ENCODE peak calls at places on chromosomes 3 and 15, in five cellular contexts. One of them, this sample, is unnamed.

GRCh38 chr15:101325263-101326025 is 30.4 kb upstream of the SNRPA1 start:
- DNase-seq in SK-N-SH: no peak
- DNase-seq in K562: no peak
- DNase-seq in H1: no peak
- DNase-seq in GM12878: no peak
- DNase-seq in this sample: no peak

GRCh38 chr3:79103305-79103704 is 664.5 kb downstream of the ROBO1 start:
- DNase-seq in SK-N-SH: no peak
- DNase-seq in K562: no peak
- DNase-seq in H1: no peak
- DNase-seq in GM12878: no peak
- DNase-seq in this sample: no peak

GRCh38 chr3:120432105-120432860 is 18.5 kb downstream of the FSTL1 start:
- DNase-seq in SK-N-SH: no peak
- DNase-seq in K562: peak
- DNase-seq in H1: peak
- DNase-seq in GM12878: no peak
- DNase-seq in this sample: peak

GRCh38 chr3:15341030-15341726 is 8.8 kb upstream of the SH3BP5 start:
- DNase-seq in SK-N-SH: no peak
- DNase-seq in K562: no peak
- DNase-seq in H1: no peak
- DNase-seq in GM12878: no peak
- DNase-seq in this sample: no peak

GRCh38 chr3:126129408-126129891 is 45.5 kb upstream of the SLC41A3 start:
- DNase-seq in SK-N-SH: peak
- DNase-seq in K562: no peak
- DNase-seq in H1: no peak
- DNase-seq in GM12878: no peak
- DNase-seq in this sample: no peak

GRCh38 chr3:142656595-142656994 is 60.4 kb downstream of the PLS1 start:
- DNase-seq in SK-N-SH: no peak
- DNase-seq in K562: no peak
- DNase-seq in H1: no peak
- DNase-seq in GM12878: no peak
- DNase-seq in this sample: no peak

GRCh38 chr3:69292185-69292584 is 93.7 kb downstream of the FRMD4B start:
- DNase-seq in SK-N-SH: no peak
- DNase-seq in K562: no peak
- DNase-seq in H1: no peak
- DNase-seq in GM12878: no peak
- DNase-seq in this sample: no peak

GRCh38 chr3:30440147-30440604 is 166.2 kb upstream of the TGFBR2 start:
- DNase-seq in SK-N-SH: no peak
- DNase-seq in K562: no peak
- DNase-seq in H1: no peak
- DNase-seq in GM12878: no peak
- DNase-seq in this sample: peak

GRCh38 chr3:143088835-143089234 is 30.7 kb upstream of the CHST2 start:
- DNase-seq in SK-N-SH: no peak
- DNase-seq in K562: no peak
- DNase-seq in H1: no peak
- DNase-seq in GM12878: no peak
- DNase-seq in this sample: no peak

GRCh38 chr3:66220066-66220465 is 735 bp upstream of the SLC25A26 start:
- DNase-seq in SK-N-SH: no peak
- DNase-seq in K562: no peak
- DNase-seq in H1: no peak
- DNase-seq in GM12878: no peak
- DNase-seq in this sample: no peak

GRCh38 chr3:185382154-185382553 is 19.2 kb downstream of the MAP3K13 start:
- DNase-seq in SK-N-SH: no peak
- DNase-seq in K562: no peak
- DNase-seq in H1: no peak
- DNase-seq in GM12878: no peak
- DNase-seq in this sample: no peak

GRCh38 chr15:35182841-35183479 is 97.9 kb upstream of the NANOGP8 start:
- DNase-seq in SK-N-SH: no peak
- DNase-seq in K562: no peak
- DNase-seq in H1: no peak
- DNase-seq in GM12878: peak
- DNase-seq in this sample: no peak

GRCh38 chr3:120098710-120099109 is 4.5 kb upstream of the GSK3B start:
- DNase-seq in SK-N-SH: no peak
- DNase-seq in K562: no peak
- DNase-seq in H1: no peak
- DNase-seq in GM12878: no peak
- DNase-seq in this sample: no peak

GRCh38 chr3:148930785-148931184 is 60.6 kb upstream of the GYG1 start:
- DNase-seq in SK-N-SH: no peak
- DNase-seq in K562: no peak
- DNase-seq in H1: no peak
- DNase-seq in GM12878: no peak
- DNase-seq in this sample: no peak

GRCh38 chr3:110598847-110599490 is 472.6 kb upstream of the NECTIN3 start:
- DNase-seq in SK-N-SH: no peak
- DNase-seq in K562: no peak
- DNase-seq in H1: no peak
- DNase-seq in GM12878: no peak
- DNase-seq in this sample: no peak

GRCh38 chr3:185210621-185211157 is 43.2 kb downstream of the EHHADH start:
- DNase-seq in SK-N-SH: peak
- DNase-seq in K562: no peak
- DNase-seq in H1: no peak
- DNase-seq in GM12878: no peak
- DNase-seq in this sample: no peak

GRCh38 chr3:166304509-166305063 is 467.4 kb upstream of the BCHE start:
- DNase-seq in SK-N-SH: no peak
- DNase-seq in K562: no peak
- DNase-seq in H1: no peak
- DNase-seq in GM12878: no peak
- DNase-seq in this sample: no peak

GRCh38 chr3:66452247-66453040 is 48.4 kb downstream of the LRIG1 start:
- DNase-seq in SK-N-SH: peak
- DNase-seq in K562: no peak
- DNase-seq in H1: no peak
- DNase-seq in GM12878: no peak
- DNase-seq in this sample: no peak

GRCh38 chr3:144257381-144257780 is 285.8 kb downstream of the DIPK2A start:
- DNase-seq in SK-N-SH: no peak
- DNase-seq in K562: no peak
- DNase-seq in H1: no peak
- DNase-seq in GM12878: no peak
- DNase-seq in this sample: no peak

GRCh38 chr3:96814581-96815567 is at the start of gene EPHA6:
- DNase-seq in SK-N-SH: peak
- DNase-seq in K562: no peak
- DNase-seq in H1: no peak
- DNase-seq in GM12878: no peak
- DNase-seq in this sample: no peak

GRCh38 chr15:74657846-74658245 is 38.0 kb downstream of the EDC3 start:
- DNase-seq in SK-N-SH: no peak
- DNase-seq in K562: no peak
- DNase-seq in H1: no peak
- DNase-seq in GM12878: no peak
- DNase-seq in this sample: no peak

GRCh38 chr15:44029940-44030568 is 165.0 kb downstream of the FRMD5 start:
- DNase-seq in SK-N-SH: no peak
- DNase-seq in K562: no peak
- DNase-seq in H1: no peak
- DNase-seq in GM12878: no peak
- DNase-seq in this sample: no peak

GRCh38 chr3:37204314-37204713 is 29.9 kb upstream of the LRRFIP2 start:
- DNase-seq in SK-N-SH: no peak
- DNase-seq in K562: no peak
- DNase-seq in H1: no peak
- DNase-seq in GM12878: no peak
- DNase-seq in this sample: no peak

GRCh38 chr3:61381745-61382392 is 130.6 kb upstream of the FHIT start:
- DNase-seq in SK-N-SH: peak
- DNase-seq in K562: peak
- DNase-seq in H1: no peak
- DNase-seq in GM12878: no peak
- DNase-seq in this sample: peak

GRCh38 chr3:184757010-184757651 is 45.3 kb upstream of the MAGEF1 start:
- DNase-seq in SK-N-SH: no peak
- DNase-seq in K562: no peak
- DNase-seq in H1: no peak
- DNase-seq in GM12878: no peak
- DNase-seq in this sample: no peak

GRCh38 chr15:58249646-58250312 is 111.6 kb downstream of the AQP9 start:
- DNase-seq in SK-N-SH: no peak
- DNase-seq in K562: no peak
- DNase-seq in H1: no peak
- DNase-seq in GM12878: no peak
- DNase-seq in this sample: no peak

GRCh38 chr15:70062321-70062956 is 35.3 kb downstream of the TLE3 start:
- DNase-seq in SK-N-SH: peak
- DNase-seq in K562: no peak
- DNase-seq in H1: no peak
- DNase-seq in GM12878: no peak
- DNase-seq in this sample: no peak

GRCh38 chr3:90033242-90033641 is 925.8 kb downstream of the EPHA3 start:
- DNase-seq in SK-N-SH: no peak
- DNase-seq in K562: no peak
- DNase-seq in H1: no peak
- DNase-seq in GM12878: no peak
- DNase-seq in this sample: no peak

GRCh38 chr3:127254730-127255129 is 33.1 kb downstream of the PRR20G start:
- DNase-seq in SK-N-SH: peak
- DNase-seq in K562: peak
- DNase-seq in H1: no peak
- DNase-seq in GM12878: no peak
- DNase-seq in this sample: peak

DNA sequence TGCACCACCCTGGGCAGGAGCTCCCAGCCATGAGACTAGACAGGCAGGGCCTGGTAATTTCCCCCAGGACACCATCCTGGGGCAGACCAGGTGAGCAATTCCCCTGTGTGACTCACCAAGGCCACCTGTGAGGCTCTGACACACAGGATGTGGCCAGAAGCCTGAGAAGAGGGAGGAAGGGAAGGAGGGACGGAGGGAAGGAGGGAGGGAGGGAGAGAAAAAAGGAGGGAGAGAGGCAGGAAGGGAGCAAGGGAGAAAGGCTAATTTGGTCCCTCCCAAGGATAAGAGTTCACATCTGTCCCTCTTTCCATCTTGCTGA is 25.9 kb downstream of the WNT7A start:
- DNase-seq in SK-N-SH: no peak
- DNase-seq in K562: no peak
- DNase-seq in H1: no peak
- DNase-seq in GM12878: no peak
- DNase-seq in this sample: no peak
- H3K4me2 ChIP-seq in SK-N-SH: no peak
- H3K4me2 ChIP-seq in K562: no peak
- H3K4me2 ChIP-seq in H1: no peak
- H3K4me2 ChIP-seq in GM12878: no peak
- H3K4me2 ChIP-seq in this sample: no peak

DNA sequence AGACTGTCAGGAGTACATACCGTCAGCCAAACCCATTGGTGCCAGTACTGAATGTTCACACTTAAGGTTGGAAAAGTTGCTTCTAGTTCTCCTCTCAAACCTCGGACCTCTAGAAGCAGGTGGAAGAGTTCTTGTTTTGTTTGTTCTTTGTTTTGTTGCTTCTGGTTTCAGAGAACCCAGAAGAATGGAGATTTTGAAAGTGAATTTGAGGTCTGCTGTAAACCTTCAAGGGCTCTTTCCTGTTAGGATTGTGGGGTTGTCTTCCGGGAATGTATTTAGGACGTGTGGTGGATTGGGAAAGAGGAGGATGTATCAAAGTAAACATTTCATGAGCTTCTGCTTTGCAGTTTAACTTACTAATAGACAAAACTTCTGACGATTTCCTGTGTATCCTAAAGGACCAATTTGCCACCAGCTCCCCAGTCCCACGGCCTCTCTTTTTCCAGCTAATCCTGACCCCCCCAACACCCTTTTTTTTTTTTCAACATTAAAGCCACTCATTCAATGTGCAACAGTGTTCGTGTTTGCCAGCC is 50.3 kb downstream of the FILIP1L start:
- DNase-seq in SK-N-SH: no peak
- DNase-seq in K562: no peak
- DNase-seq in H1: no peak
- DNase-seq in GM12878: no peak
- DNase-seq in this sample: no peak
- TF ChIP-seq CHD2 in SK-N-SH: no peak
- TF ChIP-seq CHD2 in K562: no peak
- TF ChIP-seq CHD2 in H1: no peak
- TF ChIP-seq CHD2 in GM12878: no peak
- TF ChIP-seq CHD2 in this sample: no peak

GRCh38 chr15:31089361-31090047 is 12.0 kb downstream of the TRPM1 start:
- DNase-seq in SK-N-SH: no peak
- DNase-seq in K562: no peak
- DNase-seq in H1: no peak
- DNase-seq in GM12878: no peak
- DNase-seq in this sample: no peak
- H3K4me2 ChIP-seq in SK-N-SH: no peak
- H3K4me2 ChIP-seq in K562: no peak
- H3K4me2 ChIP-seq in H1: no peak
- H3K4me2 ChIP-seq in GM12878: no peak
- H3K4me2 ChIP-seq in this sample: no peak

GRCh38 chr3:52782412-52783210 is 5.2 kb downstream of the ITIH1 start:
- DNase-seq in SK-N-SH: no peak
- DNase-seq in K562: no peak
- DNase-seq in H1: no peak
- DNase-seq in GM12878: no peak
- DNase-seq in this sample: no peak

GRCh38 chr3:52784931-52785590 is 7.7 kb downstream of the ITIH1 start:
- DNase-seq in SK-N-SH: no peak
- DNase-seq in K562: no peak
- DNase-seq in H1: no peak
- DNase-seq in GM12878: no peak
- DNase-seq in this sample: no peak

GRCh38 chr3:52781741-52782140 is 4.3 kb downstream of the ITIH1 start:
- DNase-seq in SK-N-SH: no peak
- DNase-seq in K562: no peak
- DNase-seq in H1: no peak
- DNase-seq in GM12878: no peak
- DNase-seq in this sample: no peak

GRCh38 chr3:52783211-52783555 is 5.8 kb downstream of the ITIH1 start:
- DNase-seq in SK-N-SH: no peak
- DNase-seq in K562: no peak
- DNase-seq in H1: no peak
- DNase-seq in GM12878: no peak
- DNase-seq in this sample: no peak

DNA sequence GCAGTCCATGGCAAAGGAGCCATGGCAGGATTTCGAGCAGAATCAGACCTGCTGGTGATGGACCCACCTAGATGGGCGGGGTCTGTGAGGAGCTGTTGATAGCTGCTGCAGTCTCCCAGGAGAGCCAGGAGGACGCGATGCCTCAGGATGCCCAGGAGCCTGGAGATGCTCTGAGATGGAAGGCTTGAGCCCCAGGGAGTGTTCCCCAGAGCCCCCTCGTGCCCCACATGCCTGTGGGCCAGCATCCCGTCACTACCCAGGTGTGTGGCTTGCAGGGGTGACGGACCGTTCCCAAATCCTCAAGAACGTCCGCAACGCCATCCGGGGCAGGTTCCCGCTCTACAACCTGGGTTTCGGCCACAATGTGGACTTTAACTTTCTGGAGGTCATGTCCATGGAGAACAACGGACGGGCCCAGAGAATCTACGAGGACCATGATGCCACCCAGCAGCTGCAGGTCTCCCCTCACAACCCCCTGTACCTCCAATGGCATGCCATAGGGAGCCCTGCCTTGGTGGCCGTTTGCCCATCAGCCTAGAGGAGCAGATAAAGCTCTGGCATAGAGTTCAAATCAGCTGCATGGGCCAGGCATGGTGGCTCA is 6.7 kb downstream of the ITIH1 start:
- DNase-seq in SK-N-SH: no peak
- DNase-seq in K562: no peak
- DNase-seq in H1: no peak
- DNase-seq in GM12878: no peak
- DNase-seq in this sample: no peak
- TF ChIP-seq CHD2 in SK-N-SH: no peak
- TF ChIP-seq CHD2 in K562: no peak
- TF ChIP-seq CHD2 in H1: no peak
- TF ChIP-seq CHD2 in GM12878: no peak
- TF ChIP-seq CHD2 in this sample: no peak